ENCODE peak calls at places on chromosomes 1 and 21, in five cellular contexts. One of them, this sample, is unnamed.

GRCh38 chr1:15355968-15356621 is 53.6 kb upstream of the EFHD2 start:
- DNase-seq in left ventricle myocardium inferior: no peak
- DNase-seq in activated naive CD4-positive, alpha-beta T cell: no peak
- DNase-seq in COR-L47: no peak
- DNase-seq in effector memory CD8-positive, alpha-beta T cell: no peak
- DNase-seq in this sample: no peak

GRCh38 chr1:30327370-30328099 is 395.9 kb downstream of the MATN1 start:
- DNase-seq in left ventricle myocardium inferior: no peak
- DNase-seq in activated naive CD4-positive, alpha-beta T cell: no peak
- DNase-seq in COR-L47: no peak
- DNase-seq in effector memory CD8-positive, alpha-beta T cell: no peak
- DNase-seq in this sample: no peak

GRCh38 chr1:202967684-202968281 is 726 bp upstream of the CYB5R1 start:
- DNase-seq in left ventricle myocardium inferior: no peak
- DNase-seq in activated naive CD4-positive, alpha-beta T cell: no peak
- DNase-seq in COR-L47: no peak
- DNase-seq in effector memory CD8-positive, alpha-beta T cell: no peak
- DNase-seq in this sample: peak; percentile 32

GRCh38 chr1:207440634-207441033 is 13.5 kb upstream of the CR2 start:
- DNase-seq in left ventricle myocardium inferior: no peak
- DNase-seq in activated naive CD4-positive, alpha-beta T cell: no peak
- DNase-seq in COR-L47: no peak
- DNase-seq in effector memory CD8-positive, alpha-beta T cell: no peak
- DNase-seq in this sample: no peak

GRCh38 chr1:166814611-166815010 is 24.7 kb upstream of the POGK start:
- DNase-seq in left ventricle myocardium inferior: no peak
- DNase-seq in activated naive CD4-positive, alpha-beta T cell: no peak
- DNase-seq in COR-L47: no peak
- DNase-seq in effector memory CD8-positive, alpha-beta T cell: no peak
- DNase-seq in this sample: no peak

GRCh38 chr1:94501426-94501825 is 40.1 kb downstream of the F3 start:
- DNase-seq in left ventricle myocardium inferior: no peak
- DNase-seq in activated naive CD4-positive, alpha-beta T cell: no peak
- DNase-seq in COR-L47: no peak
- DNase-seq in effector memory CD8-positive, alpha-beta T cell: no peak
- DNase-seq in this sample: no peak

GRCh38 chr1:109617291-109617801 is 2.1 kb downstream of the GNAT2 start:
- DNase-seq in left ventricle myocardium inferior: no peak
- DNase-seq in activated naive CD4-positive, alpha-beta T cell: no peak
- DNase-seq in COR-L47: no peak
- DNase-seq in effector memory CD8-positive, alpha-beta T cell: no peak
- DNase-seq in this sample: no peak

GRCh38 chr1:1434131-1434811 is 1.2 kb upstream of the VWA1 start:
- DNase-seq in left ventricle myocardium inferior: peak; percentile 75
- DNase-seq in activated naive CD4-positive, alpha-beta T cell: no peak
- DNase-seq in COR-L47: no peak
- DNase-seq in effector memory CD8-positive, alpha-beta T cell: no peak
- DNase-seq in this sample: no peak

GRCh38 chr1:40772146-40772770 is 11.3 kb upstream of the KCNQ4 start:
- DNase-seq in left ventricle myocardium inferior: no peak
- DNase-seq in activated naive CD4-positive, alpha-beta T cell: no peak
- DNase-seq in COR-L47: no peak
- DNase-seq in effector memory CD8-positive, alpha-beta T cell: no peak
- DNase-seq in this sample: no peak

GRCh38 chr1:59730759-59731478 is 83.8 kb upstream of the HOOK1 start:
- DNase-seq in left ventricle myocardium inferior: peak; percentile 63
- DNase-seq in activated naive CD4-positive, alpha-beta T cell: no peak
- DNase-seq in COR-L47: no peak
- DNase-seq in effector memory CD8-positive, alpha-beta T cell: no peak
- DNase-seq in this sample: no peak

GRCh38 chr21:43644609-43645008 is 14.7 kb downstream of the HSF2BP start:
- DNase-seq in left ventricle myocardium inferior: no peak
- DNase-seq in activated naive CD4-positive, alpha-beta T cell: no peak
- DNase-seq in COR-L47: no peak
- DNase-seq in effector memory CD8-positive, alpha-beta T cell: no peak
- DNase-seq in this sample: no peak

GRCh38 chr1:232624892-232625291 is 5.0 kb downstream of the SIPA1L2 start:
- DNase-seq in left ventricle myocardium inferior: no peak
- DNase-seq in activated naive CD4-positive, alpha-beta T cell: no peak
- DNase-seq in COR-L47: no peak
- DNase-seq in effector memory CD8-positive, alpha-beta T cell: no peak
- DNase-seq in this sample: no peak

GRCh38 chr1:95201905-95202304 is 32.1 kb upstream of the RWDD3 start:
- DNase-seq in left ventricle myocardium inferior: no peak
- DNase-seq in activated naive CD4-positive, alpha-beta T cell: no peak
- DNase-seq in COR-L47: no peak
- DNase-seq in effector memory CD8-positive, alpha-beta T cell: no peak
- DNase-seq in this sample: no peak

GRCh38 chr1:87629673-87630072 is 301.0 kb downstream of the LMO4 start:
- DNase-seq in left ventricle myocardium inferior: no peak
- DNase-seq in activated naive CD4-positive, alpha-beta T cell: no peak
- DNase-seq in COR-L47: no peak
- DNase-seq in effector memory CD8-positive, alpha-beta T cell: no peak
- DNase-seq in this sample: no peak

GRCh38 chr1:111961773-111962565 is 27.5 kb downstream of the KCND3 start:
- DNase-seq in left ventricle myocardium inferior: peak; percentile 45
- DNase-seq in activated naive CD4-positive, alpha-beta T cell: no peak
- DNase-seq in COR-L47: no peak
- DNase-seq in effector memory CD8-positive, alpha-beta T cell: no peak
- DNase-seq in this sample: no peak

GRCh38 chr1:5746611-5747427 is 245.4 kb downstream of the NPHP4 start:
- DNase-seq in left ventricle myocardium inferior: no peak
- DNase-seq in activated naive CD4-positive, alpha-beta T cell: no peak
- DNase-seq in COR-L47: peak; percentile 22
- DNase-seq in effector memory CD8-positive, alpha-beta T cell: no peak
- DNase-seq in this sample: no peak

GRCh38 chr1:61131716-61132115 is 49.4 kb downstream of the NFIA start:
- DNase-seq in left ventricle myocardium inferior: no peak
- DNase-seq in activated naive CD4-positive, alpha-beta T cell: no peak
- DNase-seq in COR-L47: no peak
- DNase-seq in effector memory CD8-positive, alpha-beta T cell: no peak
- DNase-seq in this sample: no peak

GRCh38 chr1:229024528-229025119 is 246.3 kb upstream of the RAB4A start:
- DNase-seq in left ventricle myocardium inferior: peak; percentile 33
- DNase-seq in activated naive CD4-positive, alpha-beta T cell: no peak
- DNase-seq in COR-L47: no peak
- DNase-seq in effector memory CD8-positive, alpha-beta T cell: no peak
- DNase-seq in this sample: no peak

GRCh38 chr1:157515709-157516108 is 36.6 kb downstream of the FCRL5 start:
- DNase-seq in left ventricle myocardium inferior: no peak
- DNase-seq in activated naive CD4-positive, alpha-beta T cell: no peak
- DNase-seq in COR-L47: no peak
- DNase-seq in effector memory CD8-positive, alpha-beta T cell: no peak
- DNase-seq in this sample: no peak

GRCh38 chr1:215043405-215043804 is 39.1 kb upstream of the KCNK2 start:
- DNase-seq in left ventricle myocardium inferior: no peak
- DNase-seq in activated naive CD4-positive, alpha-beta T cell: no peak
- DNase-seq in COR-L47: no peak
- DNase-seq in effector memory CD8-positive, alpha-beta T cell: no peak
- DNase-seq in this sample: no peak

GRCh38 chr1:221987860-221988520 is 246.1 kb upstream of the DUSP10 start:
- DNase-seq in left ventricle myocardium inferior: no peak
- DNase-seq in activated naive CD4-positive, alpha-beta T cell: no peak
- DNase-seq in COR-L47: no peak
- DNase-seq in effector memory CD8-positive, alpha-beta T cell: no peak
- DNase-seq in this sample: no peak

GRCh38 chr1:205477759-205478247 is 22.0 kb upstream of the BLACAT1 start:
- DNase-seq in left ventricle myocardium inferior: peak; percentile 48
- DNase-seq in activated naive CD4-positive, alpha-beta T cell: no peak
- DNase-seq in COR-L47: no peak
- DNase-seq in effector memory CD8-positive, alpha-beta T cell: no peak
- DNase-seq in this sample: no peak

GRCh38 chr21:42010507-42011493 is 640 bp upstream of the ZBTB21 start:
- DNase-seq in left ventricle myocardium inferior: no peak
- DNase-seq in activated naive CD4-positive, alpha-beta T cell: peak; percentile 11
- DNase-seq in COR-L47: peak; percentile 73
- DNase-seq in effector memory CD8-positive, alpha-beta T cell: peak; percentile 23
- DNase-seq in this sample: peak; percentile 32

GRCh38 chr1:162107911-162108310 is 38.4 kb downstream of the NOS1AP start:
- DNase-seq in left ventricle myocardium inferior: no peak
- DNase-seq in activated naive CD4-positive, alpha-beta T cell: no peak
- DNase-seq in COR-L47: no peak
- DNase-seq in effector memory CD8-positive, alpha-beta T cell: no peak
- DNase-seq in this sample: no peak